ENCODE peak calls at places on chromosomes 13 and 19, in nine cellular contexts. P, Q, C, K, L, U, H, T and R are unnamed samples.

GRCh38 chr13:88339271-88339741 is 668.1 kb downstream of the SLITRK5 start:
- DNase-seq in U (no peak), P (no peak), L (peak; percentile 33), H (peak; percentile 43), Q (no peak), K (no peak), C (no peak), T (no peak), R (no peak)

GRCh38 chr19:10419646-10420443 is 493 bp upstream of the PDE4A start:
- DNase-seq in Q (no peak), L (no peak), P (no peak), K (no peak), H (peak; percentile 42), T (no peak), C (no peak), U (peak; percentile 72), R (no peak)

GRCh38 chr13:109626386-109627171 is 159.8 kb downstream of the IRS2 start:
- DNase-seq in P (no peak), T (no peak), L (no peak), C (no peak), Q (no peak), H (no peak), K (no peak), U (no peak), R (no peak)

GRCh38 chr19:49157445-49158224 is at the start of gene TRPM4:
- DNase-seq in Q (no peak), H (peak; percentile 96), K (no peak), T (peak; percentile 89), L (peak; percentile 95), P (peak; percentile 89), U (peak; percentile 80), C (peak; percentile 94), R (peak; percentile 84)

GRCh38 chr13:98263841-98264240 is 86.8 kb upstream of the RNF113B start:
- DNase-seq in L (no peak), U (no peak), P (no peak), Q (no peak), T (no peak), C (no peak), H (no peak), K (no peak), R (no peak)

GRCh38 chr19:3575260-3575741 is 2.6 kb downstream of the HMG20B start:
- DNase-seq in H (no peak), C (no peak), L (no peak), T (no peak), Q (no peak), K (no peak), P (no peak), U (peak; percentile 33), R (no peak)

GRCh38 chr19:1407662-1408299 is 395 bp downstream of the DAZAP1 start:
- DNase-seq in T (no peak), U (no peak), P (no peak), Q (no peak), H (no peak), C (peak; percentile 50), L (peak; percentile 74), K (peak; percentile 29), R (no peak)

GRCh38 chr19:7607212-7607873 is 11.7 kb downstream of the CAMSAP3 start:
- DNase-seq in H (no peak), P (no peak), K (no peak), C (no peak), L (no peak), U (no peak), Q (no peak), T (no peak), R (no peak)

GRCh38 chr13:43662976-43663375 is 123.8 kb downstream of the ENOX1 start:
- DNase-seq in T (no peak), U (no peak), P (no peak), L (no peak), Q (no peak), C (no peak), K (no peak), H (no peak), R (no peak)

GRCh38 chr19:10812902-10813404 is 23.1 kb downstream of the TMED1 start:
- DNase-seq in T (no peak), H (peak; percentile 64), C (no peak), P (peak; percentile 83), K (peak; percentile 7), L (no peak), Q (peak; percentile 49), U (peak; percentile 71), R (peak; percentile 38)

GRCh38 chr19:4730740-4731171 is 7.1 kb upstream of the DPP9 start:
- DNase-seq in T (no peak), H (peak; percentile 53), Q (no peak), K (no peak), U (peak; percentile 34), C (no peak), L (no peak), P (no peak), R (peak; percentile 37)

GRCh38 chr13:66996503-66996902 is 233.6 kb downstream of the PCDH9 start:
- DNase-seq in K (no peak), P (no peak), H (peak; percentile 15), L (no peak), T (no peak), U (no peak), C (no peak), Q (no peak), R (no peak)

GRCh38 chr13:40152145-40152544 is 496.7 kb downstream of the COG6 start:
- DNase-seq in P (peak; percentile 29), L (no peak), Q (peak; percentile 32), U (peak; percentile 72), H (peak; percentile 67), K (no peak), T (no peak), C (peak; percentile 29), R (peak; percentile 62)

GRCh38 chr19:31943305-31943704 is 402.1 kb upstream of the ZNF507 start:
- DNase-seq in L (no peak), U (no peak), K (no peak), C (no peak), Q (no peak), P (no peak), T (no peak), H (no peak), R (no peak)

GRCh38 chr13:84192125-84192524 is 309.9 kb upstream of the SLITRK1 start:
- DNase-seq in L (no peak), Q (peak; percentile 43), P (no peak), T (no peak), H (peak; percentile 9), K (no peak), C (no peak), U (peak; percentile 1), R (peak; percentile 54)

GRCh38 chr19:44931541-44931940 is 10.5 kb upstream of the APOC4 start:
- DNase-seq in T (no peak), C (no peak), Q (no peak), H (no peak), K (no peak), U (no peak), P (no peak), L (no peak), R (no peak)

GRCh38 chr13:24313449-24313848 is 4.1 kb downstream of the C1QTNF9 start:
- DNase-seq in L (no peak), Q (no peak), P (no peak), T (no peak), C (no peak), H (peak; percentile 31), U (no peak), K (no peak), R (no peak)

GRCh38 chr19:57099199-57099661 is 20.6 kb upstream of the USP29 start:
- DNase-seq in Q (no peak), K (no peak), H (peak; percentile 71), U (no peak), L (peak; percentile 86), C (peak; percentile 35), T (no peak), P (peak; percentile 85), R (no peak)

GRCh38 chr19:2678043-2678671 is 24.3 kb downstream of the GNG7 start:
- DNase-seq in C (no peak), H (no peak), L (no peak), K (no peak), U (no peak), T (no peak), Q (no peak), P (no peak), R (no peak)

GRCh38 chr19:45876411-45877197 is 9.3 kb downstream of the IRF2BP1 start:
- DNase-seq in L (peak; percentile 73), H (no peak), T (no peak), Q (no peak), P (no peak), C (peak; percentile 65), K (no peak), U (no peak), R (no peak)

GRCh38 chr19:47860602-47861297 is 1.7 kb downstream of the TPRX2 start:
- DNase-seq in H (no peak), Q (no peak), T (no peak), L (no peak), U (no peak), C (no peak), K (no peak), P (no peak), R (no peak)

GRCh38 chr13:23505007-23505406 is 65.2 kb upstream of the TNFRSF19 start:
- DNase-seq in C (no peak), H (peak; percentile 35), Q (no peak), L (no peak), P (no peak), U (peak; percentile 32), T (no peak), K (no peak), R (no peak)

GRCh38 chr13:79659161-79659560 is 178.2 kb downstream of the NDFIP2 start:
- DNase-seq in T (peak; percentile 21), C (no peak), Q (no peak), L (peak; percentile 67), U (no peak), K (no peak), H (no peak), P (peak; percentile 4), R (peak; percentile 11)